ENCODE peak calls at places on chromosomes 2 and 18, in seven cellular contexts. D is CD4-positive, alpha-beta T cell; J is kidney epithelial cell; P is mammary epithelial cell; M is astrocyte of the spinal cord; K is tibial nerve; W is breast epithelium. S is an unnamed sample.

GRCh38 chr2:161273038-161273760 is 35.0 kb upstream of the PSMD14 start:
- DNase-seq in D (no peak), J (peak), P (peak), M (peak), K (peak), W (no peak), S (no peak)

GRCh38 chr2:2692599-2693389 is 361.7 kb upstream of the MYT1L start:
- DNase-seq in D (no peak), J (no peak), P (no peak), M (no peak), K (no peak), W (no peak), S (no peak)

GRCh38 chr2:227237786-227238185 is 73.4 kb downstream of the COL4A3 start:
- DNase-seq in D (no peak), J (no peak), P (no peak), M (no peak), K (no peak), W (no peak), S (no peak)

GRCh38 chr2:20403693-20404381 is 43.0 kb upstream of the RHOB start:
- DNase-seq in D (no peak), J (no peak), P (no peak), M (no peak), K (no peak), W (peak), S (no peak)

GRCh38 chr2:177604291-177605065 is 211.9 kb downstream of the AGPS start:
- DNase-seq in D (no peak), J (peak), P (peak), M (peak), K (peak), W (no peak), S (no peak)

GRCh38 chr2:9649261-9649660 is 18.5 kb upstream of the YWHAQ start:
- DNase-seq in D (no peak), J (no peak), P (no peak), M (no peak), K (no peak), W (no peak), S (no peak)

GRCh38 chr18:34913837-34914755 is 127.1 kb upstream of the MAPRE2 start:
- DNase-seq in D (no peak), J (no peak), P (no peak), M (peak), K (no peak), W (no peak), S (no peak)

GRCh38 chr2:108571262-108571661 is 37.0 kb downstream of the LIMS1 start:
- DNase-seq in D (no peak), J (no peak), P (no peak), M (peak), K (no peak), W (no peak), S (no peak)

GRCh38 chr2:177551989-177552413 is 159.4 kb downstream of the AGPS start:
- DNase-seq in D (no peak), J (no peak), P (no peak), M (no peak), K (peak), W (peak), S (no peak)

GRCh38 chr2:192278701-192279100 is 84.0 kb upstream of the TMEFF2 start:
- DNase-seq in D (no peak), J (no peak), P (no peak), M (no peak), K (no peak), W (no peak), S (no peak)

GRCh38 chr2:239297142-239298125 is 103.4 kb downstream of the HDAC4 start:
- DNase-seq in D (no peak), J (no peak), P (no peak), M (no peak), K (no peak), W (peak), S (peak)

GRCh38 chr2:154600931-154601494 is 97.5 kb upstream of the KCNJ3 start:
- DNase-seq in D (no peak), J (no peak), P (no peak), M (no peak), K (no peak), W (no peak), S (peak)

GRCh38 chr2:10471956-10472355 is 23.8 kb upstream of the ODC1 start:
- DNase-seq in D (no peak), J (no peak), P (no peak), M (no peak), K (no peak), W (no peak), S (no peak)

GRCh38 chr2:140164449-140164848 is 1384.3 kb upstream of the NXPH2 start:
- DNase-seq in D (no peak), J (no peak), P (no peak), M (no peak), K (no peak), W (no peak), S (no peak)
- TF ChIP-seq CTCF in D (no peak), J (no peak), P (no peak), M (no peak), K (no peak), W (no peak), S (no peak)

GRCh38 chr2:167331636-167332232 is 443.5 kb downstream of the XIRP2 start:
- DNase-seq in D (no peak), J (no peak), P (no peak), M (no peak), K (no peak), W (no peak), S (no peak)
- TF ChIP-seq CTCF in D (no peak), J (no peak), P (peak), M (peak), K (no peak), W (no peak), S (no peak)

DNA sequence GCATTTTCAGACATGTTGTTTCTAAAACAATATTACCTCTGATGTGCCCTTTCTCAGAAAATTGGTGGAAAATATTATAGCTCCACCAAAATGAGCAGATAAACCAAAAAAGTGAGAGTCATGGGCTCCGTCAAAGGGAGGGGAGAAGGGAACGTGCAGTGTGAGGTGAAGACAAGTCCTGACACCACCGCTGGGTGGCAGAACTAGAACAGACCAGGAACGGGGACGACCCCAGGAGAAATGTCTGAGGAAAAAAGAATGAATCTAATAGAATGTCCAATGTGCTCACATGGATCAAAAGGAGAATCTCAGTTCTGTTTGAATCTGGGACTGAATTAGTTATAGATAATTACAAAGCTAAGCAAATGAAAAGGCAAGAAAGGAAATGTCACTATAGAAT is 22.6 kb upstream of the BCL2 start:
- DNase-seq in D (no peak), J (no peak), P (no peak), M (peak), K (peak), W (no peak), S (no peak)
- TF ChIP-seq CTCF in D (peak), J (peak), P (no peak), M (peak), K (peak), W (peak), S (peak)

DNA sequence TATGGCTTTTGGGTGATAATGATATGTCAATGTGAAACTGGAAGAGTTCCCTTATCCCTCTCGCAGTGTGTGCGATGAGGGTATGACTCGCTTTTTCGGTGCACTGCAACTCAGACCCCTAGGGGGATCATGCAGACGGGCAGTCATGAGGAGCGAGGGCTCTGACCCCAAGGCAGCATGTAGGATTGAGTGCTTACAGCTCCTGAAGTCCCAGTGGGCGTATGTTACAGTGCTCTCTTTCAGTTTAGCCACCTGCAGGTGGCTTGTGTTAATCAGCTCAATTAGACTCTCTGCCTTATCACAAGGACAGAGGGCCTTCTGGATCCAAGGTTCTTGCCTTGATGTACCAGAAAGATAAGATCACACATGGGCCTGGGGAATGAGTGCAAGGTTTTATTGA is 1269.9 kb upstream of the GYPC start:
- DNase-seq in D (no peak), J (no peak), P (no peak), M (no peak), K (no peak), W (no peak), S (no peak)
- TF ChIP-seq CTCF in D (no peak), J (no peak), P (no peak), M (no peak), K (no peak), W (no peak), S (no peak)

DNA sequence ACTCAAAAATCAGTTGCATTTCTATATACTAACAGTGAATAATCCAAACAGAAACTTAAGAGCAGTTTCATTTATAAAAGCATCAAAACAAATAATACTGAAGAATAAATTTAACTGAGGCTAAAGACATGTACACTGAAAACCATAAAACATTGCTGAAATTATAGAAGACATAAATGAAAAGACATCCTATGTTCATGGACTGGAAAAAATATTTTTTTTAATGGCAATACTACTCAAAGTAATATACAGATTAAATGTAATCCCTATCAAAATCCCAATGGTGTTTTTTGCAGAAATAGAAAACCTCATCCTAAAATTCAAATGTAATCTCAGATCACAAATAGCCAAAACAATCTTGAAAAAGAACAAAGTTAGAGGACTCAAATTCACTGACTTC is 28.6 kb downstream of the ROCK1 start:
- DNase-seq in D (no peak), J (no peak), P (no peak), M (no peak), K (no peak), W (no peak), S (no peak)
- TF ChIP-seq CTCF in D (no peak), J (no peak), P (no peak), M (no peak), K (no peak), W (no peak), S (no peak)